ENCODE peak calls at places on chromosomes 11 and 22, in six cellular contexts. One of them, this sample, is unnamed. For H3K4me1, the result is how much of the 10 kb centered on the place peaks cover.

GRCh38 chr22:35397095-35397904 is 2.6 kb upstream of the MCM5 start:
- DNase-seq in PC-3: no peak
- DNase-seq in pancreas: peak
- DNase-seq in adrenal gland: no peak
- DNase-seq in neural progenitor cell: no peak
- DNase-seq in gastrocnemius medialis: no peak
- DNase-seq in this sample: no peak

GRCh38 chr11:113873241-113873626 is 2.1 kb downstream of the USP28 start:
- DNase-seq in PC-3: no peak
- DNase-seq in pancreas: no peak
- DNase-seq in adrenal gland: no peak
- DNase-seq in neural progenitor cell: peak
- DNase-seq in gastrocnemius medialis: peak
- DNase-seq in this sample: no peak

GRCh38 chr22:41197046-41197807 is 7.9 kb upstream of the L3MBTL2 start:
- DNase-seq in PC-3: peak
- DNase-seq in pancreas: peak
- DNase-seq in adrenal gland: peak
- DNase-seq in neural progenitor cell: peak
- DNase-seq in gastrocnemius medialis: peak
- DNase-seq in this sample: peak

GRCh38 chr11:5618807-5619206 is 6.0 kb upstream of the TRIM34 start:
- DNase-seq in PC-3: peak
- DNase-seq in pancreas: no peak
- DNase-seq in adrenal gland: no peak
- DNase-seq in neural progenitor cell: no peak
- DNase-seq in gastrocnemius medialis: no peak
- DNase-seq in this sample: no peak

GRCh38 chr22:43798492-43798891 is 13.6 kb downstream of the EFCAB6 start:
- DNase-seq in PC-3: no peak
- DNase-seq in pancreas: no peak
- DNase-seq in adrenal gland: no peak
- DNase-seq in neural progenitor cell: no peak
- DNase-seq in gastrocnemius medialis: no peak
- DNase-seq in this sample: no peak

GRCh38 chr11:79110308-79110707 is 330.5 kb downstream of the TENM4 start:
- DNase-seq in PC-3: no peak
- DNase-seq in pancreas: no peak
- DNase-seq in adrenal gland: no peak
- DNase-seq in neural progenitor cell: no peak
- DNase-seq in gastrocnemius medialis: no peak
- DNase-seq in this sample: no peak

GRCh38 chr11:126216526-126217305 is 5.1 kb downstream of the FAM118B start:
- DNase-seq in PC-3: no peak
- DNase-seq in pancreas: no peak
- DNase-seq in adrenal gland: no peak
- DNase-seq in neural progenitor cell: no peak
- DNase-seq in gastrocnemius medialis: no peak
- DNase-seq in this sample: no peak

GRCh38 chr22:19929586-19930302 is 11.8 kb upstream of the COMT start:
- DNase-seq in PC-3: no peak
- DNase-seq in pancreas: no peak
- DNase-seq in adrenal gland: no peak
- DNase-seq in neural progenitor cell: no peak
- DNase-seq in gastrocnemius medialis: no peak
- DNase-seq in this sample: no peak

GRCh38 chr11:45165806-45166603 is 19.6 kb downstream of the PRDM11 start:
- DNase-seq in PC-3: no peak
- DNase-seq in pancreas: no peak
- DNase-seq in adrenal gland: no peak
- DNase-seq in neural progenitor cell: no peak
- DNase-seq in gastrocnemius medialis: no peak
- DNase-seq in this sample: no peak

GRCh38 chr11:131908316-131908715 is 537.9 kb downstream of the NTM start:
- DNase-seq in PC-3: no peak
- DNase-seq in pancreas: no peak
- DNase-seq in adrenal gland: no peak
- DNase-seq in neural progenitor cell: no peak
- DNase-seq in gastrocnemius medialis: no peak
- DNase-seq in this sample: no peak
- H3K4me3 ChIP-seq in PC-3: no peak
- H3K4me3 ChIP-seq in pancreas: no peak
- H3K4me3 ChIP-seq in adrenal gland: no peak
- H3K4me3 ChIP-seq in neural progenitor cell: no peak
- H3K4me3 ChIP-seq in gastrocnemius medialis: no peak
- H3K4me3 ChIP-seq in this sample: no peak

DNA sequence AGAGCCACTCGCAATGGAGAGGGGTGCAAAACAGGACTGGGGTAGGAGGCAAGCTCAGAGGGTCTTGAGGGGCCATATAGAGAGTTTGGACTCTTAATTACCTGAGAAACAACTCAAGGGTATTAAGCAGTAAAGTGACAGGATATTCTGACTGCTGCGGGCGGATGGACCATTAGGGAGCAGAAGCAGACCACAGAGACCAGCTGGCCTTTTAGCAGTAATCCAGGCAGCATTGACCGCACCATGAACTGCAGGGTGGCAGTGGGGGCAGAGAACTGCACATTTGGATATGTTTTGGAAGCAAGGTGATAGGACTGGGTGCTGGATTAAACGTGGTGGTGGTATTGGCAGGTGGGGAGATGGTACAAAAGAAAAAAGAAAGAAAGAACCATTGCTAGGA is 125.3 kb downstream of the DBX1 start:
- DNase-seq in PC-3: no peak
- DNase-seq in pancreas: no peak
- DNase-seq in adrenal gland: no peak
- DNase-seq in neural progenitor cell: no peak
- DNase-seq in gastrocnemius medialis: no peak
- DNase-seq in this sample: no peak
- H3K4me1 ChIP-seq in PC-3: under half
- H3K4me1 ChIP-seq in pancreas: under half
- H3K4me1 ChIP-seq in adrenal gland: under half
- H3K4me1 ChIP-seq in neural progenitor cell: under half
- H3K4me1 ChIP-seq in gastrocnemius medialis: under half
- H3K4me1 ChIP-seq in this sample: under half

DNA sequence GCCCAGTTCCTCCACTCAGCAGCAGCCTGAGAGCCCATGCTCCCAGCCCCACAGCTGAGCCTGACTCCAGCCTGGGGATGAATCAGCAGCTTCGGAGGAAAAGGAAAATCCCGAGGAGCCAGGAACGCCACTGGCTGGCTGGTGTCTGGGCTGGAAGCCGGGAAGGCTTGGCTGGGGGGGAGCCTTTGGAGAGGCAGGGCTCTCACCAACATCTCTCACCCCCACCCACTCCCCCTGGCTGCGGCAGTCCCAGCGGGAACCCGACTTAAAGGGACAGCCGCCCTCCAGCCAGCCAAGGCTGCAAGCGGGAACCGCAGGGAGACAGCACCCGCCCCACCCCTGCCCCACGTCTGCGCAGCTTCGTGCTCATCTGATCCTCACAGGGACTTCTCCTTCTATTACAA is 28.4 kb downstream of the KIAA0930 start:
- DNase-seq in PC-3: no peak
- DNase-seq in pancreas: no peak
- DNase-seq in adrenal gland: peak
- DNase-seq in neural progenitor cell: peak
- DNase-seq in gastrocnemius medialis: peak
- DNase-seq in this sample: peak
- H3K4me3 ChIP-seq in PC-3: no peak
- H3K4me3 ChIP-seq in pancreas: no peak
- H3K4me3 ChIP-seq in adrenal gland: no peak
- H3K4me3 ChIP-seq in neural progenitor cell: peak
- H3K4me3 ChIP-seq in gastrocnemius medialis: peak
- H3K4me3 ChIP-seq in this sample: no peak

DNA sequence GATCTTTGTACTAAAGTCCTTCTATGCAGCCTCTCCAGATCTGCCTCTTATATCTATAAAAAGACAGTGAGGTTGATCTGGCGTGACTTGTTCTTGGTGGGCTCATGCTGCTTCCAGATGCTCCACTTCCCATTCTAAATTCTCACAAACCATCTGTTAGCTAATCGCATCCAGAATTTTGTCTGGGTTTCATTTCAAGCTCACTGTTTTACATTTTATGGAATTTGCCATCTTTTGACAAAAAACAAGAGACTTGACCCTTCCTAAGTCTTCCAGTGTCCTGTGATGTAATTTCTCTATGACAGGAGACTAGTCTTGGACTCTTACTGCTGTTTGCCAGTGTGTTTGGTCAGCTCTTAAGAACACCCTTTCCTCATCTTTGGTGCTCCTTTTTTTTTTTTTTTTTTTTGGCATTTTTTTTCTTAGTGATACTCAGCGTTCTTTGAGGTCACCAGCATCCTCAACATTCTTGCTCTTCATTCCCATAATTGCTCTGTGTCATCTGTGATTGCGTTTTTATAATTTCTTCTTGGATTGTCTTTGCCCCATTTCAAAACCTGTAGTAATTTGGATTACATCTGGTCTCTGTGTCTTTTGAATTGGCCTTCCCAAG is 23.1 kb downstream of the CRKL start:
- DNase-seq in PC-3: no peak
- DNase-seq in pancreas: no peak
- DNase-seq in adrenal gland: no peak
- DNase-seq in neural progenitor cell: no peak
- DNase-seq in gastrocnemius medialis: no peak
- DNase-seq in this sample: no peak
- H3K4me1 ChIP-seq in PC-3: under half
- H3K4me1 ChIP-seq in pancreas: under half
- H3K4me1 ChIP-seq in adrenal gland: under half
- H3K4me1 ChIP-seq in neural progenitor cell: under half
- H3K4me1 ChIP-seq in gastrocnemius medialis: half or more
- H3K4me1 ChIP-seq in this sample: half or more

GRCh38 chr22:50516068-50516467 is 8.0 kb downstream of the NCAPH2 start:
- DNase-seq in PC-3: no peak
- DNase-seq in pancreas: no peak
- DNase-seq in adrenal gland: no peak
- DNase-seq in neural progenitor cell: no peak
- DNase-seq in gastrocnemius medialis: no peak
- DNase-seq in this sample: no peak
- H3K4me3 ChIP-seq in PC-3: no peak
- H3K4me3 ChIP-seq in pancreas: no peak
- H3K4me3 ChIP-seq in adrenal gland: no peak
- H3K4me3 ChIP-seq in neural progenitor cell: no peak
- H3K4me3 ChIP-seq in gastrocnemius medialis: no peak
- H3K4me3 ChIP-seq in this sample: no peak